ENCODE peak calls at places on chromosomes 6 and 20, in ten cellular contexts. R is endothelial cell of umbilical vein, W is HL-60, Z is spleen, X is K562, M is breast epithelium, I is GM23338, Q is H1, T is esophagus muscularis mucosa, D is HepG2. G is an unnamed sample.

GRCh38 chr6:83815631-83816030 is 37.5 kb upstream of the RIPPLY2 start:
- DNase-seq in R (peak; percentile 97), W (no peak), Z (no peak), X (no peak), M (no peak), I (no peak), Q (no peak), T (no peak), D (no peak), G (no peak)

GRCh38 chr6:116078945-116079344 is 18.3 kb upstream of the FRK start:
- DNase-seq in R (no peak), W (no peak), Z (no peak), X (no peak), M (no peak), I (no peak), Q (no peak), T (no peak), D (no peak), G (no peak)

GRCh38 chr6:169921853-169922779 is 170.7 kb downstream of the ERMARD start:
- DNase-seq in R (no peak), W (peak; percentile 20), Z (peak; percentile 69), X (no peak), M (no peak), I (no peak), Q (no peak), T (no peak), D (peak; percentile 35), G (no peak)

GRCh38 chr6:81997091-81997926 is 244.8 kb upstream of the TENT5A start:
- DNase-seq in R (no peak), W (peak; percentile 10), Z (no peak), X (no peak), M (no peak), I (no peak), Q (no peak), T (no peak), D (no peak), G (no peak)

GRCh38 chr6:137282253-137282652 is 63.1 kb upstream of the IFNGR1 start:
- DNase-seq in R (no peak), W (peak; percentile 81), Z (no peak), X (no peak), M (no peak), I (no peak), Q (no peak), T (no peak), D (no peak), G (no peak)

GRCh38 chr6:168533428-168533827 is 92.4 kb downstream of the SMOC2 start:
- DNase-seq in R (peak; percentile 13), W (no peak), Z (no peak), X (no peak), M (no peak), I (no peak), Q (no peak), T (no peak), D (no peak), G (no peak)

GRCh38 chr20:49610701-49611538 is 43.0 kb upstream of the PTGIS start:
- DNase-seq in R (peak; percentile 54), W (peak; percentile 82), Z (peak; percentile 95), X (peak; percentile 92), M (peak; percentile 79), I (peak; percentile 98), Q (peak; percentile 97), T (no peak), D (peak; percentile 87), G (peak; percentile 68)

GRCh38 chr6:167764215-167764614 is 62.5 kb upstream of the AFDN start:
- DNase-seq in R (no peak), W (no peak), Z (peak; percentile 48), X (no peak), M (no peak), I (no peak), Q (no peak), T (no peak), D (no peak), G (no peak)

GRCh38 chr6:45024610-45025009 is 303.5 kb upstream of the RUNX2 start:
- DNase-seq in R (no peak), W (no peak), Z (no peak), X (no peak), M (no peak), I (no peak), Q (no peak), T (no peak), D (no peak), G (no peak)

GRCh38 chr6:119565893-119566292 is 216.3 kb upstream of the MAN1A1 start:
- DNase-seq in R (no peak), W (no peak), Z (no peak), X (no peak), M (no peak), I (no peak), Q (no peak), T (no peak), D (no peak), G (no peak)

GRCh38 chr6:55696501-55696900 is 117.5 kb upstream of the HMGCLL1 start:
- DNase-seq in R (no peak), W (no peak), Z (no peak), X (no peak), M (no peak), I (no peak), Q (no peak), T (no peak), D (no peak), G (no peak)

GRCh38 chr6:55696041-55696440 is 117.0 kb upstream of the HMGCLL1 start:
- DNase-seq in R (no peak), W (no peak), Z (no peak), X (no peak), M (no peak), I (no peak), Q (no peak), T (no peak), D (no peak), G (no peak)

DNA sequence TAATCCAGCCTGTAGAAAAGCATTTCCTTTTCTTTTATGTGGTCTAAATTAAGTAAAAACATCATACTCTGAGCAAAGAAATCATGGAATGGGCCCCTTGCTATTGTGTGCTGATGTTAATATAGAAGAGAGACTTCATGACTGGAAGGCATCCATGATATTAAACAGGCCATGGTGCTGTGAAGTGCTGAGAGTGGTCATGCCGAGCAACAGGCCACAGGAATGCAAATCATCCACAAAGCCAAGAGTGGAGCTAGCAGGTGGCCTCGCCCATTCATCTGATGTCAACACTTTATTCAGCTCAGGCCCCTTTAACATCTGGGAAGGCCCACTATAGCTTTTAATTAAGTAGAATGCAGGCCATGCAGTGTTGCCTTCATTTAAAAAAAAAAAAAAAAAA is 115.2 kb upstream of the HMGCLL1 start:
- DNase-seq in R (no peak), W (no peak), Z (no peak), X (no peak), M (no peak), I (peak; percentile 82), Q (peak; percentile 51), T (no peak), D (no peak), G (no peak)
- TF ChIP-seq POLR2AphosphoS5 in R (no peak), W (no peak), Z (no peak), X (no peak), M (no peak), I (no peak), Q (no peak), T (no peak), D (no peak), G (no peak)

GRCh38 chr20:13839421-13840092 is 54.7 kb downstream of the NDUFAF5 start:
- DNase-seq in R (no peak), W (no peak), Z (no peak), X (no peak), M (no peak), I (no peak), Q (no peak), T (peak; percentile 79), D (no peak), G (no peak)
- H3K27ac ChIP-seq in R (no peak overlapping the region), W (no peak overlapping the region), Z (no peak overlapping the region), X (no peak overlapping the region), M (no peak overlapping the region), I (no peak overlapping the region), Q (no peak overlapping the region), T (no peak overlapping the region), D (no peak overlapping the region), G (no peak overlapping the region)

GRCh38 chr6:41914343-41914742 is 6.6 kb downstream of the MED20 start:
- DNase-seq in R (no peak), W (no peak), Z (no peak), X (no peak), M (no peak), I (no peak), Q (no peak), T (no peak), D (no peak), G (no peak)

GRCh38 chr6:41921712-41921998 is 356 bp downstream of the BYSL start:
- DNase-seq in R (no peak), W (no peak), Z (no peak), X (no peak), M (no peak), I (no peak), Q (no peak), T (no peak), D (no peak), G (peak; percentile 17)

GRCh38 chr6:41914869-41915268 is 6.1 kb downstream of the MED20 start:
- DNase-seq in R (no peak), W (no peak), Z (no peak), X (no peak), M (no peak), I (no peak), Q (no peak), T (no peak), D (no peak), G (no peak)

GRCh38 chr6:41920921-41921711 is at the start of the genes BYSL and MED20:
- DNase-seq in R (peak; percentile 93), W (peak; percentile 95), Z (peak; percentile 97), X (peak; percentile 95), M (peak; percentile 93), I (peak; percentile 97), Q (peak; percentile 97), T (peak; percentile 98), D (peak; percentile 92), G (peak; percentile 95)

GRCh38 chr6:41917528-41917927 is 3.4 kb downstream of the MED20 start:
- DNase-seq in R (peak; percentile 83), W (no peak), Z (no peak), X (peak; percentile 36), M (no peak), I (no peak), Q (no peak), T (no peak), D (no peak), G (no peak)
- TF ChIP-seq POLR2AphosphoS5 in R (peak; percentile 81), W (no peak), Z (no peak), X (no peak), M (no peak), I (no peak), Q (no peak), T (peak; percentile 14), D (no peak), G (no peak)

DNA sequence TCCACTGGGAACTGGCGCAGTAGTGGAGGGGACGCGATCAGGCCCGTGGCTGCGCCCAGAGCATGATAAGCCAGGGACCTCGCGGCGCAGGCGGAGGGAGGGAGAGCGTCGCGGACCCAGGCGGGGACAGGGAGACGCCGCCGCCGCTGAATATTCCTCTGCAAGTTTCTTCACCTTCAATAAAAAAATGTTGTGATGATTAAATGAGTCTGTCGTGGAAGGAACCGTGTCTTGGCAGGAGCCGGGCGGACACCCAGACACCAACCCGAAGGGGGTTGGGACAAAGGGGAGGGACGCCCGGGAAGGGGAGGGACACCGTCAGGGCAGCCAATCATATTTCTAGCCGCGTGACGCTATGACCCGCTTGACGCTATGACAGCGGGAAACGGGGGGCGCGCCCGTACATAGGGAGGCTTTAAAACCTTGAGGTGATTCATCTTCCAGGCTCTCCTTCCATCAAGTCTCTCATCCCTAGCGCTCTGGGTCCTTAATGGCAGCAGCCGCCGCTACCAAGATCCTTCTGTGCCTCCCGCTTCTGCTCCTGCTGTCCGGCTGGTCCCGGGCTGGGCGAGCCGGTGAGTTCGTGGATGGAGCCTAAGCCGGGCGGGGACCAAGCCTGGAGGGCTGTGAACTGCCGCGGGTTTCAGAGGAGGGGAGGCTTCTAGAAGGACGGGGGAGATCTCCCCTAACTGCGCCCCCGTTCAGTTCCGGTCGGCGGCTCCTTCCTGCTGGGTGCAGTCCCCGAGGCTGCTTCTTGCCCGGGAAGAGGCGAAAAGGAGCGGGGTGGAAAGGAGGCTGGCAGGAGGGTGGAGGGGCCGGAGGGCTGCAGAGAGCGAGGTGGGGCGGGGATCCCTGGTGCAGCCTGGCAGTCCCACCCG is at the start of gene ULBP2:
- DNase-seq in R (peak; percentile 97), W (peak; percentile 45), Z (peak; percentile 91), X (peak; percentile 99), M (no peak), I (peak; percentile 83), Q (peak; percentile 79), T (no peak), D (no peak), G (peak; percentile 70)
- H3K27ac ChIP-seq in R (peak within 1 kb of the TSS; percentile 34), W (no peak within 1 kb of the TSS), Z (no peak within 1 kb of the TSS), X (no peak within 1 kb of the TSS), M (no peak within 1 kb of the TSS), I (no peak within 1 kb of the TSS), Q (no peak within 1 kb of the TSS), T (no peak within 1 kb of the TSS), D (no peak within 1 kb of the TSS), G (no peak within 1 kb of the TSS)

G was measured in prostate gland.